ENCODE peak calls at places on chromosome 22, in seven cellular contexts. One of them, this sample, is unnamed.

GRCh38 chr22:24859587-24859986 is 53.6 kb downstream of the SGSM1 start:
- DNase-seq in small intestine: no peak
- DNase-seq in activated T-cell treated with anti-CD3 and anti-CD28 coated beads for 1 hour: no peak
- DNase-seq in Calu3: no peak
- DNase-seq in AG04450: no peak
- DNase-seq in ecto neural progenitor cell: no peak
- DNase-seq in esophagus squamous epithelium: no peak
- DNase-seq in this sample: no peak

GRCh38 chr22:47127441-47127871 is 365.0 kb downstream of the TBC1D22A start:
- DNase-seq in small intestine: no peak
- DNase-seq in activated T-cell treated with anti-CD3 and anti-CD28 coated beads for 1 hour: no peak
- DNase-seq in Calu3: no peak
- DNase-seq in AG04450: no peak
- DNase-seq in ecto neural progenitor cell: no peak
- DNase-seq in esophagus squamous epithelium: no peak
- DNase-seq in this sample: no peak

GRCh38 chr22:50471197-50471847 is 3.5 kb downstream of the SBF1 start:
- DNase-seq in small intestine: no peak
- DNase-seq in activated T-cell treated with anti-CD3 and anti-CD28 coated beads for 1 hour: no peak
- DNase-seq in Calu3: no peak
- DNase-seq in AG04450: no peak
- DNase-seq in ecto neural progenitor cell: no peak
- DNase-seq in esophagus squamous epithelium: no peak
- DNase-seq in this sample: no peak

GRCh38 chr22:46122511-46122971 is 27.8 kb upstream of the PPARA start:
- DNase-seq in small intestine: peak; percentile 66
- DNase-seq in activated T-cell treated with anti-CD3 and anti-CD28 coated beads for 1 hour: peak; percentile 69
- DNase-seq in Calu3: peak; percentile 83
- DNase-seq in AG04450: no peak
- DNase-seq in ecto neural progenitor cell: peak; percentile 84
- DNase-seq in esophagus squamous epithelium: no peak
- DNase-seq in this sample: peak; percentile 69

GRCh38 chr22:22817468-22818201 is 70.0 kb upstream of the IGLL5 start:
- DNase-seq in small intestine: peak; percentile 52
- DNase-seq in activated T-cell treated with anti-CD3 and anti-CD28 coated beads for 1 hour: no peak
- DNase-seq in Calu3: peak; percentile 31
- DNase-seq in AG04450: no peak
- DNase-seq in ecto neural progenitor cell: no peak
- DNase-seq in esophagus squamous epithelium: no peak
- DNase-seq in this sample: no peak

GRCh38 chr22:29030618-29031235 is 30.9 kb downstream of the C22orf31 start:
- DNase-seq in small intestine: peak; percentile 74
- DNase-seq in activated T-cell treated with anti-CD3 and anti-CD28 coated beads for 1 hour: no peak
- DNase-seq in Calu3: peak; percentile 94
- DNase-seq in AG04450: no peak
- DNase-seq in ecto neural progenitor cell: peak; percentile 84
- DNase-seq in esophagus squamous epithelium: no peak
- DNase-seq in this sample: no peak

GRCh38 chr22:35918466-35918865 is 110.2 kb downstream of the RBFOX2 start:
- DNase-seq in small intestine: no peak
- DNase-seq in activated T-cell treated with anti-CD3 and anti-CD28 coated beads for 1 hour: no peak
- DNase-seq in Calu3: no peak
- DNase-seq in AG04450: no peak
- DNase-seq in ecto neural progenitor cell: no peak
- DNase-seq in esophagus squamous epithelium: no peak
- DNase-seq in this sample: no peak

GRCh38 chr22:29912605-29913398 is 29.8 kb downstream of the MTMR3 start:
- DNase-seq in small intestine: no peak
- DNase-seq in activated T-cell treated with anti-CD3 and anti-CD28 coated beads for 1 hour: no peak
- DNase-seq in Calu3: peak; percentile 29
- DNase-seq in AG04450: peak; percentile 85
- DNase-seq in ecto neural progenitor cell: no peak
- DNase-seq in esophagus squamous epithelium: no peak
- DNase-seq in this sample: no peak

GRCh38 chr22:44554411-44554810 is 56.4 kb upstream of the RTL6 start:
- DNase-seq in small intestine: no peak
- DNase-seq in activated T-cell treated with anti-CD3 and anti-CD28 coated beads for 1 hour: no peak
- DNase-seq in Calu3: no peak
- DNase-seq in AG04450: no peak
- DNase-seq in ecto neural progenitor cell: peak; percentile 24
- DNase-seq in esophagus squamous epithelium: no peak
- DNase-seq in this sample: no peak

GRCh38 chr22:18114495-18114894 is 3.9 kb downstream of the TUBA8 start:
- DNase-seq in small intestine: no peak
- DNase-seq in activated T-cell treated with anti-CD3 and anti-CD28 coated beads for 1 hour: no peak
- DNase-seq in Calu3: no peak
- DNase-seq in AG04450: no peak
- DNase-seq in ecto neural progenitor cell: no peak
- DNase-seq in esophagus squamous epithelium: no peak
- DNase-seq in this sample: no peak